ENCODE peak calls at places on chromosome 16, in six cellular contexts. H is stimulated activated CD4-positive, alpha-beta T cell treated with anti-CD3 and anti-CD28 coated beads, Interleukin-1b, Interleukin-23, amount 100 ng/mL, for 48 hours; I is B cell; F is GM04503; C is amniotic stem cell; Z is posterior cingulate gyrus. E is an unnamed sample.

GRCh38 chr16:84153660-84154214 is 8.6 kb downstream of the DNAAF1 start:
- DNase-seq in C (no peak), Z (no peak), I (no peak), F (no peak), H (no peak), E (no peak)

GRCh38 chr16:28304214-28304613 is 11.9 kb downstream of the SBK1 start:
- DNase-seq in I (no peak), H (no peak), F (no peak), C (no peak), Z (no peak), E (no peak)

GRCh38 chr16:21314339-21314738 is 36.2 kb upstream of the CRYM start:
- DNase-seq in Z (no peak), I (no peak), H (no peak), F (no peak), C (no peak), E (no peak)

GRCh38 chr16:47713225-47713595 is 252.1 kb downstream of the PHKB start:
- DNase-seq in C (no peak), I (no peak), Z (no peak), H (peak), F (peak), E (no peak)

GRCh38 chr16:85209526-85210121 is 97.4 kb upstream of the CIBAR2 start:
- DNase-seq in C (no peak), I (no peak), Z (no peak), H (no peak), F (no peak), E (no peak)

GRCh38 chr16:69930117-69930776 is 20.9 kb upstream of the CLEC18A start:
- DNase-seq in F (no peak), C (peak), I (peak), H (peak), Z (no peak), E (no peak)

GRCh38 chr16:4344659-4345438 is 6.3 kb downstream of the PAM16 start:
- DNase-seq in C (no peak), F (no peak), H (no peak), Z (peak), I (no peak), E (no peak)

GRCh38 chr16:35370617-35371016 is 1911.2 kb downstream of the TP53TG3F start:
- DNase-seq in C (no peak), I (no peak), Z (no peak), F (no peak), H (no peak), E (no peak)

GRCh38 chr16:1108299-1109252 is 12.5 kb upstream of the C1QTNF8 start:
- DNase-seq in H (no peak), F (no peak), Z (peak), I (no peak), C (no peak), E (peak)

GRCh38 chr16:60478810-60479209 is 1557.4 kb downstream of the CDH8 start:
- DNase-seq in I (no peak), H (no peak), Z (no peak), C (no peak), F (no peak), E (no peak)

GRCh38 chr16:81035398-81035974 is at the start of gene ATMIN:
- DNase-seq in Z (peak), F (no peak), C (peak), I (peak), H (peak), E (peak)

GRCh38 chr16:11679250-11679649 is 11.0 kb downstream of the SNN start:
- DNase-seq in F (no peak), Z (peak), C (no peak), H (no peak), I (no peak), E (no peak)

GRCh38 chr16:62225675-62226074 is 189.4 kb upstream of the CDH8 start:
- DNase-seq in C (no peak), Z (peak), F (no peak), I (no peak), H (peak), E (peak)

GRCh38 chr16:140175-140857 is 1.8 kb upstream of the NPRL3 start:
- DNase-seq in I (no peak), Z (no peak), C (no peak), F (no peak), H (no peak), E (no peak)

GRCh38 chr16:3173892-3174617 is 13.9 kb upstream of the OR1F1 start:
- DNase-seq in F (no peak), H (peak), I (no peak), C (no peak), Z (no peak), E (no peak)

GRCh38 chr16:58002411-58002790 is 1.2 kb downstream of the USB1 start:
- DNase-seq in Z (no peak), I (no peak), C (no peak), H (no peak), F (no peak), E (no peak)

GRCh38 chr16:17471745-17472075 is 950 bp upstream of the XYLT1 start:
- DNase-seq in C (peak), F (peak), Z (no peak), I (no peak), H (no peak), E (no peak)

GRCh38 chr16:51756447-51757123 is 605.5 kb upstream of the SALL1 start:
- DNase-seq in C (no peak), Z (no peak), H (no peak), F (no peak), I (no peak), E (no peak)

GRCh38 chr16:20410153-20410723 is 904 bp downstream of the ACSM5 start:
- DNase-seq in F (no peak), Z (no peak), I (no peak), H (no peak), C (no peak), E (no peak)

GRCh38 chr16:30377812-30378235 is 3.2 kb downstream of the MYL11 start:
- DNase-seq in C (peak), I (peak), Z (peak), F (no peak), H (peak), E (peak)

GRCh38 chr16:86011532-86011931 is 112.6 kb downstream of the IRF8 start:
- DNase-seq in Z (no peak), I (no peak), C (no peak), H (no peak), F (no peak), E (no peak)

GRCh38 chr16:58756650-58757332 is 22.7 kb upstream of the GOT2 start:
- DNase-seq in I (no peak), F (no peak), Z (no peak), H (no peak), C (no peak), E (no peak)

GRCh38 chr16:1941924-1942809 is 832 bp downstream of the MSRB1 start:
- DNase-seq in C (no peak), I (no peak), F (no peak), H (no peak), Z (no peak), E (no peak)

GRCh38 chr16:56609463-56609921 is 1.1 kb downstream of the MT2A start:
- DNase-seq in I (peak), H (peak), F (peak), Z (no peak), C (peak), E (no peak)

GRCh38 chr16:46573008-46573833 is 48.0 kb downstream of the SHCBP1 start:
- DNase-seq in H (no peak), F (no peak), C (no peak), I (no peak), Z (no peak), E (no peak)

GRCh38 chr16:48158296-48158695 is 2.5 kb upstream of the ABCC12 start:
- DNase-seq in C (peak), F (no peak), Z (no peak), H (peak), I (no peak), E (no peak)

GRCh38 chr16:70267516-70267915 is 15.8 kb upstream of the EXOSC6 start:
- DNase-seq in I (peak), H (no peak), Z (no peak), C (no peak), F (no peak), E (no peak)

GRCh38 chr16:85309656-85310587 is 197.7 kb upstream of the CIBAR2 start:
- DNase-seq in Z (peak), C (no peak), I (peak), H (peak), F (no peak), E (peak)

GRCh38 chr16:15544405-15544804 is 98.5 kb downstream of the MARF1 start:
- DNase-seq in I (no peak), Z (no peak), C (no peak), F (no peak), H (no peak), E (no peak)

GRCh38 chr16:84675423-84675822 is 24.4 kb upstream of the USP10 start:
- DNase-seq in I (no peak), F (no peak), Z (no peak), C (no peak), H (no peak), E (no peak)

GRCh38 chr16:11329080-11329491 is 16.2 kb upstream of the RMI2 start:
- DNase-seq in H (no peak), Z (no peak), I (peak), F (no peak), C (no peak), E (no peak)

E was measured in caudate nucleus.